ENCODE peak calls at places on chromosomes 16 and 17, in eight cellular contexts. M is astrocyte of the cerebellum, A is tibial artery, L is cardiac fibroblast, K is SK-N-SH, T is uterus, W is natural killer cell, E is foreskin keratinocyte. F is an unnamed sample.

GRCh38 chr17:4852504-4853075 is 19.4 kb downstream of the MINK1 start:
- DNase-seq in M (peak), A (no peak), L (peak), K (peak), T (no peak), W (peak), E (peak), F (no peak)

GRCh38 chr17:10033449-10033848 is 128.4 kb upstream of the RCVRN start:
- DNase-seq in M (no peak), A (no peak), L (no peak), K (no peak), T (no peak), W (no peak), E (no peak), F (no peak)

GRCh38 chr17:73203788-73204479 is 11.1 kb downstream of the COG1 start:
- DNase-seq in M (no peak), A (no peak), L (no peak), K (no peak), T (no peak), W (no peak), E (no peak), F (no peak)

GRCh38 chr17:3905017-3905486 is 11.2 kb downstream of the P2RX1 start:
- DNase-seq in M (no peak), A (no peak), L (no peak), K (no peak), T (no peak), W (no peak), E (no peak), F (no peak)

GRCh38 chr17:12136646-12137045 is 116.0 kb downstream of the MAP2K4 start:
- DNase-seq in M (peak), A (no peak), L (no peak), K (no peak), T (no peak), W (no peak), E (no peak), F (no peak)

GRCh38 chr16:74991593-74992403 is 6.9 kb upstream of the WDR59 start:
- DNase-seq in M (no peak), A (no peak), L (no peak), K (peak), T (no peak), W (no peak), E (no peak), F (no peak)

GRCh38 chr17:49707608-49708514 is at the start of gene SLC35B1:
- DNase-seq in M (peak), A (peak), L (peak), K (peak), T (peak), W (peak), E (peak), F (peak)

GRCh38 chr16:70529051-70529777 is 5.6 kb downstream of the SF3B3 start:
- DNase-seq in M (peak), A (no peak), L (peak), K (peak), T (no peak), W (no peak), E (peak), F (no peak)

GRCh38 chr17:52986056-52986662 is 827.6 kb upstream of the CA10 start:
- DNase-seq in M (no peak), A (no peak), L (no peak), K (no peak), T (no peak), W (no peak), E (no peak), F (no peak)

GRCh38 chr16:79601092-79601977 is 798 bp upstream of the MAF start:
- DNase-seq in M (no peak), A (peak), L (peak), K (peak), T (peak), W (peak), E (peak), F (no peak)

GRCh38 chr17:44934745-44935105 is 12.8 kb downstream of the KIF18B start:
- DNase-seq in M (no peak), A (no peak), L (no peak), K (peak), T (no peak), W (no peak), E (no peak), F (no peak)

GRCh38 chr16:11302977-11303376 is 21.8 kb upstream of the PRM1 start:
- DNase-seq in M (no peak), A (no peak), L (no peak), K (no peak), T (no peak), W (no peak), E (peak), F (no peak)

GRCh38 chr17:225551-225950 is 44.1 kb upstream of the DOC2B start:
- DNase-seq in M (no peak), A (peak), L (no peak), K (no peak), T (no peak), W (no peak), E (no peak), F (no peak)

GRCh38 chr17:16322636-16323035 is 30.6 kb downstream of the CENPV start:
- DNase-seq in M (peak), A (no peak), L (peak), K (no peak), T (no peak), W (no peak), E (peak), F (no peak)

GRCh38 chr17:27380551-27380950 is 75.7 kb upstream of the KSR1 start:
- DNase-seq in M (no peak), A (no peak), L (no peak), K (no peak), T (no peak), W (no peak), E (no peak), F (no peak)

GRCh38 chr17:77914440-77915254 is 43.9 kb upstream of the TNRC6C start:
- DNase-seq in M (peak), A (no peak), L (no peak), K (no peak), T (no peak), W (no peak), E (no peak), F (no peak)

GRCh38 chr17:36149296-36149820 is 27.1 kb downstream of the TBC1D3B start:
- DNase-seq in M (peak), A (peak), L (peak), K (no peak), T (peak), W (no peak), E (no peak), F (no peak)

GRCh38 chr17:74743755-74744154 is 4.7 kb upstream of the NHERF1 start:
- DNase-seq in M (no peak), A (no peak), L (no peak), K (no peak), T (no peak), W (no peak), E (no peak), F (no peak)

GRCh38 chr16:10180771-10181163 is 1.5 kb downstream of the GRIN2A start:
- DNase-seq in M (no peak), A (no peak), L (peak), K (peak), T (peak), W (no peak), E (no peak), F (peak)

GRCh38 chr16:4303973-4304372 is 11.9 kb upstream of the GLIS2 start:
- DNase-seq in M (no peak), A (no peak), L (no peak), K (peak), T (no peak), W (no peak), E (no peak), F (no peak)

DNA sequence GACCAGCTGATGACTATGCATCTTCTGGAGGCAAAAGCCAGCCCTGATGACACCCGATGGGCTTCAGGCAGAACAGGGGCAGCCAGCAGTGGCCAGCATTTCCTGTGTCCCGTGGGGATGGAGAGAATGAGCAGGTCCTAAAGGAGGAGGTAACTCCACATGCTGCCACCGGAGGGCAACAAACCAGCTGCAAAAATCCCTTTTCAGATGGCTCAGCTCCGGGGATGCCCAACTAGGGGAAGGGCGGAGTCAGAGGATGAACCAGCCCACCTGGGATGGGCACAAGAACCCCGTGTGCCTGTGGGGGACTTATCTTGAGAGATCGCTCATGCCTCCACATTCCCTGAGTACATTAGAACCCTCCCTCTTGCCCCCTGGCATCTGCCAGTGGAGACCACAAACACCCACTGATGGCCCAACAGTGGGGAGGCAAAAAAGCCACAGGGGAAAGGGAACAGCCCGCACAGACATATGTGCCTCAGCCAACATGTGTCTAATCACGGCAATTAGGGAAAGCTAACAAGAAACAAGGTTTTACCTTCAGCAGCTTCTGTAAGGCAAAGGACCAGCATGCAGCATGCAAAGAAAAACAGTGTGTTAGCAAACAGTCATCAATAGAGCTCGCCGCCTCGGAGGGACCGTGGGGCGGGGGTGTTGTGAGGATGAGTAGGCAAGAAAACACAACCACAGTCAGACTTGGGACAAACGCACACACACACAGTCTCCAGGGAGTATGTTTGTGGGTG is 64.1 kb downstream of the MYO18A start:
- DNase-seq in M (no peak), A (no peak), L (peak), K (peak), T (no peak), W (no peak), E (peak), F (no peak)
- TF ChIP-seq CTCF in M (peak), A (no peak), L (peak), K (peak), T (no peak), W (peak), E (peak), F (peak)

DNA sequence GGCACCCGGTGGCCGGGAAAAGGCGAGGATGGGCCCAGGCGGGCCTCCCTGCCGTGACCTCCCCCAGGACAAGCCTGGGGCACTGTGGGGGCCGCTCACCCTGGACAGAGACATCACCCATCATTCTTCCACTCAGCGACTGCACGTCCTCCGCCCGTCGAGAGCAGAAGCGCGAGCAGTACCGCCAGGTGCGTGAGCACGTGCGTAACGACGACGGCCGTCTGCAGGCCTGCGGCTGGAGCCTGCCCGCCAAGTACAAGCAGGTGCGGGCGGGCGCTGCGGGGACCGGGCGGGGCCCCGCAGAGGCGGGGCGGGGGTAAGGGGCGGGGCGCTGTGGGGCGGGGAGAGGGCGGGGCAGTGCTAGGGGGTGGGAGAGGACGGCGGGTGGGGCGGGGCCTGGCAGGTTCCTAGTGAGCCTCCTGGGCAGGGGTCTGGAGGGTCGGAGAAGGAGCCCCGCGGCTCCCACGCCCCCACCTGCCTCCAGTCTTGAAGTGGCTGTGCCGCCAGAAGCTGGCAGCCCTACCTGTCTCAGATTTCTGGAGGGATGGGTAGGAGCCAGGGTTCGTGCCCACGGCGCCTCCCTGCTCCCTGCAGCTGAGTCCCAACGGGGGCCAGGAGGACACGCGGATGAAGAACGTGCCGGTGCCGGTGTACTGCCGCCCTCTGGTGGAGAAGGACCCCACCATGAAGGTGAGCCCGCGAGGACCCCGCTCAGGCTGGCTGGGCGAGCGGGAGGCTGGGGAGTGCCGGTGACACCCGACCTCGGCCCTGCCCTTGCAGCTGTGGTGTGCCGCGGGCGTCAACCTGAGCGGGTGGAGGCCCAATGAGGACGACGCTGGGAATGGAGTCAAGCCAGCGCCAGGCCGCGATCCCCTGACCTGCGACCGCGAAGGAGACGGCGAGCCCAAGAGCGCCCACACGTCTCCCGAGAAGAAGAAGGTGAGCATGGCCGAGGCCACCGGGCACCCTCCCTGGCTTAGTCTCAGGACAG is 7.5 kb downstream of the NME3 start:
- DNase-seq in M (no peak), A (no peak), L (peak), K (peak), T (no peak), W (no peak), E (peak), F (no peak)
- TF ChIP-seq CTCF in M (peak), A (no peak), L (peak), K (peak), T (no peak), W (no peak), E (peak), F (peak)

GRCh38 chr16:71899171-71899570 is 3.8 kb downstream of the IST1 start:
- DNase-seq in M (no peak), A (no peak), L (no peak), K (no peak), T (no peak), W (no peak), E (no peak), F (no peak)

GRCh38 chr16:71894921-71895678 is at the start of gene IST1:
- DNase-seq in M (peak), A (peak), L (peak), K (peak), T (peak), W (peak), E (peak), F (peak)

GRCh38 chr16:71895679-71896385 is 501 bp downstream of the IST1 start:
- DNase-seq in M (no peak), A (no peak), L (peak), K (no peak), T (no peak), W (no peak), E (peak), F (peak)

GRCh38 chr16:71894229-71894920 is 956 bp upstream of the IST1 start:
- DNase-seq in M (peak), A (peak), L (peak), K (peak), T (peak), W (peak), E (peak), F (no peak)

DNA sequence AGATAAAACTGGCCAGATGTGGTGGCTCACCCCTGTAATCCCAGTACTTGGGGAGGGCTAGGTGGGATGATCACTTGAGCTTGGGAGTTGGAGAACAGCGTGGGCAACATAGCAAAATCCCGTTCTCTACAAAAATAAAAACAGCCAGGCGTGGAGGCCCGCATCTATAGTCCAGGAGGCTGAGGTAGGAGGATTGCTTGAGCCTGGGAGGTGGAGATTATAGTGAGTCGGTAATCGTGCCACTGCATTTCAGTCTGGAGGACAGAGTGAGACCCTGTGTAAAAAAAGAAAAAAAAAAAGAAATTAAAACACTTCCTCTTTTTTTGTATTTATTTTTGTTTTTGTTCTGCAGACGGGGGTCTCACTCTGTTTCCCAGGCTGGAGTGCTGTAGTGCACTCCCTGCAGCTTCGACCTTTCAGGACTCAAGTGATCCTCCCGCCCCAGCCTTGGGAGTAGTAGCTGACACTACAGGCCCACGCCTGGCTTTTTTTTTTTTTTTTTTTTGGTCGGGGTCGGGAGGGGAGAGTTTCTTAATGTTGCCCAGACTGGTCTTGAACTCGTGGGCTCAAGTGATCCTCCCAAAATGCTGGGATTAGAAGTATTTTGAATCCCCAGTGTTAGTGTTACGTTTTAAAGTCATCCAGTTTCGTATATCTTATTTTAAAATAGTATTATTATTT is 1.5 kb downstream of the IST1 start:
- DNase-seq in M (no peak), A (no peak), L (no peak), K (no peak), T (no peak), W (no peak), E (no peak), F (no peak)
- TF ChIP-seq CTCF in M (no peak), A (no peak), L (no peak), K (no peak), T (no peak), W (no peak), E (no peak), F (no peak)

DNA sequence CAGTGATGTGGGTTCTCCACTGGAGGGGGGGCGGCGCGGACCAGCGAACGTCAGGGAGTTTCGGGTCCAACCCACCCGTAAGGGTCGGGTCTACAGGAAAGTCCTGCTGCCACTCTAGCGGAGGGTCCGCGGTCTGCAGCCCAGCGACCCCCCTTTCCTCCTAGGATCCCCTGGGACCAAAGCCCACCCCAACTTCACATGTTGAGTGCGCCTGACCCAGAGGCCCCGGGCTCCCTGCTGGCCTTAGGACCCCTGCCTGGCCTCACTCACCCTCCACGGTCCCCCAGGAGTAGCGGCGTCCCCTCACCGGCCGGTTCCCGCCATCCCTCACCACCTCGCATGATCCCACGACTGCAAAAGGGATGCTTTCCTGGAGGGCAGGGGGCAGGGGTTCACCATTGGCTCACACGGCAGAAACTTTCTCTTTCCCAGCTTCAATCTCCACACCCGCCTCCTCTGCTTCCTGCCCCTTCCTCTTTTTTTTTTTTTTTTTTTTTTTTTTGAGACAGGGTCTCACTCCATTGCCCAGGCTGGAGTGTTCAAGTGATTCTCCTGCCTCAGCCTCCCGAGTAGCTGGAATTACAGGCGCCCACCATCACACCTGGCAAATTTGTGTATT is 3.1 kb downstream of the SEPTIN1 start:
- DNase-seq in M (no peak), A (no peak), L (no peak), K (no peak), T (no peak), W (no peak), E (no peak), F (no peak)
- TF ChIP-seq CTCF in M (no peak), A (no peak), L (no peak), K (no peak), T (no peak), W (no peak), E (peak), F (no peak)

DNA sequence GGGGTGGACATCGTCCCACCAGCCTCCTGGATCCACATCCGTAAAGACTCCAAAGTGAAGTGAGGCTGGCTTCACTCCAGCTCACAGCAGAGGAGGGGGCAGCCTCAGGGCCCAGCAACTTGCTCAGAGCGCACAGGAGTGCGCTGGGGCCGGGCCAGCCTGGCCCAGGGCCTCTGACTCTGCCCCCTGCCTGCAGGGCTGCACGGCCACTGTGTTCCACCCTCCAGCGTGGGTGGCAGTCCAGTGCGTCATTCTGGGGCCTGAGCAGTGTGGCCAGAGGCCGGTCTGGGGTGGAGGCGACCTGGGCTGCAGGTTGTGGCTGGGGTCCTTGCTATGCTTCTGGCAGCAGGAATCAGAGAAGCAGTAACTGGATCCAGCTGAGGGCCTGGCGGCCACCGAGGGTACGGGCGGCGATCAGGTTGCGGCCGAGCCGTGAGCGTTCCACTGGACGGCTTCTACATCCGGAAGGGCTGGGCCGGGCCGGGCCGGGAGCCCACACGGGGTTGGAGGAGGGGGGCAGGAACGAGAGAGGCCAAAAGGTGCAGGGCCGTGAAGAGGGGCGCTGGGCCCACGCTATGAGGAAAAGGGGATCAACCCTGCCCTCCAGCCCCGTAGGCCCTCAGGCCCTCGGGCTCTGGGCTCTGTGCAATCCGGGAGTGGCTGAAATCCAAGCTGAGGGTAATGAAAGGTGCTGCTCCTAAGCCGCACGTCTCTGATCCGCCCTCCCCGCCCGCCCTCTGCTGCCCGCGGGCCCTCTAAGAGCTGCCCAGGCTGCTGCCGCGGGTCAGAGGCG is at the start of gene FSCN2:
- DNase-seq in M (no peak), A (no peak), L (no peak), K (no peak), T (no peak), W (no peak), E (no peak), F (no peak)
- TF ChIP-seq CTCF in M (no peak), A (no peak), L (peak), K (no peak), T (no peak), W (no peak), E (no peak), F (peak)